ENCODE peak calls at places on chromosomes 3 and 15, in six cellular contexts. Q is ovary, N is GM13977, W is MCF 10A, H is GM13976, F is upper lobe of right lung. T is an unnamed sample.

GRCh38 chr3:66227917-66228316 is 7.1 kb downstream of the SLC25A26 start:
- DNase-seq in Q (no peak), N (no peak), W (no peak), H (no peak), F (no peak), T (no peak)

GRCh38 chr3:129046732-129047552 is 13.6 kb upstream of the GP9 start:
- DNase-seq in Q (peak; percentile 20), N (no peak), W (no peak), H (no peak), F (no peak), T (no peak)

GRCh38 chr3:157807286-157807685 is 298.9 kb downstream of the SHOX2 start:
- DNase-seq in Q (no peak), N (no peak), W (peak; percentile 27), H (no peak), F (no peak), T (no peak)

GRCh38 chr3:20323307-20323927 is 137.4 kb upstream of the SGO1 start:
- DNase-seq in Q (no peak), N (no peak), W (no peak), H (no peak), F (no peak), T (no peak)

GRCh38 chr15:71386448-71387236 is 271.4 kb downstream of the THSD4 start:
- DNase-seq in Q (no peak), N (no peak), W (peak; percentile 10), H (no peak), F (no peak), T (no peak)

GRCh38 chr15:65862682-65863081 is 6.6 kb upstream of the RAB11A start:
- DNase-seq in Q (no peak), N (peak; percentile 51), W (peak; percentile 62), H (peak; percentile 64), F (no peak), T (peak; percentile 91)

GRCh38 chr3:58441514-58442450 is 8.2 kb upstream of the PDHB start:
- DNase-seq in Q (no peak), N (no peak), W (no peak), H (no peak), F (no peak), T (no peak)

GRCh38 chr3:190384241-190384863 is 3.6 kb upstream of the CLDN16 start:
- DNase-seq in Q (no peak), N (peak; percentile 48), W (peak; percentile 93), H (peak; percentile 39), F (no peak), T (peak; percentile 39)

GRCh38 chr15:77064539-77065308 is 6.2 kb downstream of the TSPAN3 start:
- DNase-seq in Q (no peak), N (no peak), W (peak; percentile 55), H (no peak), F (no peak), T (no peak)

DNA sequence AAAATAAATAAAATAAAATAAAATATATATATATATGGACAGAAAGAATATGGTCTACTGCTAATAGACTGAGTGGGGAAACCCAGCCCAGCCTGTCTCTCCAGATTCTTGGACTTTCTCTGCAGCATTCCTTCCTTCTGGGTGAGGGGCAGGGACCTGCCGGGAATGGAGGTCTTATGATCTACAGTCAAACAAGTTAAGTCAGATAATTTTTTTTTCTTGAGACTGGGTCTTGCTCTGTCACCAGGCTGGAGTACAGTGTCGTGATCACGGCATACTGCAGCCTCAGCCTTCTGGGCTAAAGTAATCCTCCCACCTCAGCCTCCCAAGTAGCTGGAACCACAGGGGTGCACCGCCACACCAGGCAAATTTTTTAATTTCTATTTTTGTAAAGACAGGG is 33.5 kb upstream of the ZNF774 start:
- DNase-seq in Q (no peak), N (no peak), W (no peak), H (no peak), F (no peak), T (no peak)
- TF ChIP-seq CTCF in Q (no peak), N (no peak), W (no peak), H (no peak), F (no peak), T (no peak)

DNA sequence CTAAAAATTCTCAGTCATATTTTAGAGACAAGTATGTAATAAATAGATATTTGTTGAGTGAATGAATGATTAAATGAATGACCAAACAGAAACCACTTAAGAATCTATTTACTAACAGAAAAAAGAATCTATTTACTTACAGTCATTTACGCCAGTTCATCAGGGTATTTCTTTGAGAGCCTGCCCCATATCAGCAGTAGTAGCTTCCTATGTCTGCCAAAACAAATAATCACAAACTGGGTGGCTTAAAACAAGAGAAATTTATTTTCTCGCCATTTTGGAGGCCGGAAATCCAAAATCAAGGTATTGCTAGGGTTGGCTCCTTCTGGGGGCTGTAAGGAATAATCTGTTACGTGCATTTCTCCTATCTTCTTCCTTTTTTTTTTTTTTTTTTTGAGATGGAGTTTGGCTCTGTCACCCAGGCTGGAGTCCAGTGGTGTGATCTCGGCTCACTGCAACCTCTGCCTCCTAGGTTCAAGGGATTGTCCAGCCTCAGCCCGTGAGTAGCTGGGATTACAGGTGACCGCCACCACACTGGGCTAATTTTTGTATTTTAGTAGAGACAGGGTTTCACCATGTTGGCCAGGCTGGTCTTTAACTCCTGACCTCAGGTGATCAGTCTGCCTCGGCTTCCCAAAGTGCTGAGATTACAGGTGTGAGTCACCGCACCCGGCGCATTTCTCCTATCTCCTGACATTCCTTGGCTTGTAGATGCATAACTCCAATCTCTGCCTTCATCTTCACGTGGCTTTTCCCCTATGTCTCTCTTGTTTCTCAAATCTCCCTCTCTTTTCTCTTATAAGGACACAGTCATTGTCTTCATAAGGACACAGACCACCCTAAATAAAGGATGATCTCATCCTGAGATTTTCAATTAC is 65.2 kb upstream of the SPPL2A start:
- DNase-seq in Q (no peak), N (no peak), W (no peak), H (no peak), F (no peak), T (no peak)
- TF ChIP-seq CTCF in Q (no peak), N (no peak), W (no peak), H (no peak), F (no peak), T (no peak)

DNA sequence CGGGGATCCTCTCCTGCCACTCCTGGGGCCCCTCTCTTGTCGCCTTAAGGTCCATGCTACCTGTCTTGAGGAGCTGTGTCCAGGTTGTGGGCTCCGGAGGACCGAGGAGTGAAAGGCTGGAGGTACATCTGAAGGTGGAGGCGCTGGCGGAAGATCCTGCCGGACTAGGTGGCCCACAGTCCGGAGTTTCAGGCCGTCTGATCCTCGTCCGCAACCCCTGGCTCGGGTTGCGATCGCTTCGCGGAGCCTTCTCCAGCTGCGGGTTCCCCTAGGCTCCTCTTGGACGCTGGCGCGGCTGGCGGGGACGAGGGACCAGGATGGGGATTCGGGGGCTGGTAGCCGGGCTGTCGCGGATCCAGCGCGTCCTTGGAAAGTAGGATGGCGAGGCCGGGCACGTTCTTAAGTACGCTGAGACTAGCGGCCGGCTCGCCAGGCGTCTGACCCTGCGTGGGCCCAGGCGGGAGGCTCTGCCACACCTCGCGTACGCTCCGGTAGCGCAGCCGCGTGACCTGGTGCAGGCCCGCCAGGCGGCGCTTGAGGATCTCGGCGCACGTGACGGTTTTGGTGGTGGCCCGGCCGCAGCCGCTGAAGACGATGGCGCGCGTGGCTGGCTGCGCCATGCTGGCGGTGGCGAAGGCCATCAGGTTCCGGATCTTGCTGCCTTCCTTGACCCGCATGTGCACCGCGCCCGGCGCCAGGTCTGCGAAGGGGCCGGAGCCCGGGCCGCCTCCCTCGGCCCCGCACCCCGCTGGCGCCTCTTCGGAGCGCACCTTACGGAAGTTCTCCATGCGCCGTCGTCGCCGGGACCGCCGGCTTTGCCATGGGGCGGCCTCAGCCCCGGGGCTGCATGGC is 550 bp downstream of the RPP25 start:
- DNase-seq in Q (peak; percentile 81), N (peak; percentile 73), W (no peak), H (peak; percentile 76), F (peak; percentile 94), T (peak; percentile 74)
- TF ChIP-seq CTCF in Q (no peak), N (peak; percentile 69), W (no peak), H (peak; percentile 37), F (peak; percentile 44), T (peak; percentile 51)

GRCh38 chr3:150379469-150379868 is 28.6 kb upstream of the TSC22D2 start:
- DNase-seq in Q (no peak), N (no peak), W (no peak), H (no peak), F (no peak), T (no peak)

GRCh38 chr3:150385296-150386242 is 22.5 kb upstream of the TSC22D2 start:
- DNase-seq in Q (no peak), N (peak; percentile 21), W (no peak), H (peak; percentile 40), F (no peak), T (peak; percentile 58)

GRCh38 chr3:150388468-150389418 is 19.4 kb upstream of the TSC22D2 start:
- DNase-seq in Q (no peak), N (no peak), W (no peak), H (no peak), F (no peak), T (no peak)

GRCh38 chr3:150384517-150385212 is 23.4 kb upstream of the TSC22D2 start:
- DNase-seq in Q (no peak), N (peak; percentile 68), W (no peak), H (peak; percentile 72), F (peak; percentile 69), T (peak; percentile 81)
- TF ChIP-seq CTCF in Q (no peak), N (peak; percentile 17), W (no peak), H (peak; percentile 25), F (peak; percentile 26), T (peak; percentile 66)

GRCh38 chr3:47379488-47379899 is 1.3 kb upstream of the PTPN23 start:
- DNase-seq in Q (peak; percentile 50), N (no peak), W (no peak), H (no peak), F (no peak), T (no peak)

GRCh38 chr3:47374587-47374986 is 6.2 kb upstream of the PTPN23 start:
- DNase-seq in Q (no peak), N (no peak), W (no peak), H (no peak), F (no peak), T (no peak)

GRCh38 chr3:47378869-47379268 is 2.0 kb upstream of the PTPN23 start:
- DNase-seq in Q (no peak), N (no peak), W (no peak), H (no peak), F (no peak), T (no peak)

GRCh38 chr3:47377186-47377585 is 3.6 kb upstream of the PTPN23 start:
- DNase-seq in Q (no peak), N (no peak), W (no peak), H (no peak), F (no peak), T (no peak)

DNA sequence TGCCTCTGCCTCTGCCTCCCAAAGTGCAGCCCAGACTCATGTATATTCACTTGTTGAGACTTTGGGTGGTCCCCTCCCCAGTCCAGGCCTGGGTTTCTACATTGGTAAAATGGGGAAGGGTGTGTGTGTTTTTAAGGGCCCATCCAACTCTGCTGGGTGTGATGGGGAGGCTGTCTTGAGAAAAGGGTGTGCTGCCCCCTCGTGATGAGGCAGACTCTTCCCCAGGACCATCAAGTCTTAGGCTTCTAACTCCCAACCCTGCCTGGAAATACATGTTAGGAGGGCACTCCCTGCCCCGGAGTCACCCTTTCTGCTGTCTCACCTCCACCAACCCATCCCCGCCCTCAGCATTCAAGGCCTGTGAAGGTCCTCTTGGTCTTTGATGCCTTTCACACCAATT is 4.4 kb upstream of the PTPN23 start:
- DNase-seq in Q (no peak), N (no peak), W (no peak), H (no peak), F (no peak), T (no peak)
- TF ChIP-seq CTCF in Q (no peak), N (no peak), W (no peak), H (no peak), F (no peak), T (no peak)

T was measured in activated CD8-positive, alpha-beta T cell treated with anti-CD3 and anti-CD28 coated beads for 36 hours.